ENCODE peak calls at places on chromosomes 3 and 15, in ten cellular contexts. E is Peyer's patch, Y is transverse colon, C is lower leg skin, B is tibial nerve, N is heart left ventricle, M is IMR-90, S is spleen, J is A549, W is esophagus squamous epithelium. U is an unnamed sample.

GRCh38 chr3:115217678-115218451 is 70.8 kb upstream of the ZBTB20 start:
- DNase-seq in J (peak), Y (peak), M (peak), E (no peak), C (no peak), W (no peak), B (peak), N (no peak), S (no peak), U (peak)

GRCh38 chr3:32814371-32814770 is 3.4 kb upstream of the TRIM71 start:
- DNase-seq in W (no peak), Y (no peak), C (no peak), E (no peak), N (no peak), S (no peak), J (no peak), B (no peak), M (no peak), U (no peak)

GRCh38 chr15:49135893-49136292 is 19.5 kb downstream of the COPS2 start:
- DNase-seq in C (no peak), S (no peak), E (no peak), B (no peak), M (peak), J (peak), Y (no peak), W (no peak), N (no peak), U (no peak)

GRCh38 chr15:65346856-65347598 is 30.8 kb downstream of the IGDCC3 start:
- DNase-seq in B (no peak), W (no peak), S (peak), Y (no peak), E (no peak), J (no peak), C (no peak), N (no peak), M (no peak), U (no peak)

GRCh38 chr3:90015688-90016356 is 908.4 kb downstream of the EPHA3 start:
- DNase-seq in C (no peak), W (no peak), M (peak), E (no peak), N (no peak), Y (no peak), J (no peak), B (no peak), S (no peak), U (no peak)

GRCh38 chr3:11832964-11833621 is 13.6 kb downstream of the TAMM41 start:
- DNase-seq in E (no peak), M (no peak), Y (no peak), C (no peak), W (no peak), J (no peak), N (no peak), B (peak), S (no peak), U (no peak)

GRCh38 chr3:53091011-53091410 is 39.2 kb downstream of the RFT1 start:
- DNase-seq in N (no peak), E (no peak), Y (no peak), C (no peak), S (peak), B (no peak), M (no peak), J (no peak), W (no peak), U (no peak)

GRCh38 chr3:10289785-10290355 is 2.9 kb downstream of the GHRL start:
- DNase-seq in N (no peak), S (no peak), C (no peak), M (no peak), J (no peak), Y (no peak), E (no peak), W (no peak), B (no peak), U (no peak)

GRCh38 chr15:70375586-70375985 is 277.9 kb upstream of the TLE3 start:
- DNase-seq in Y (no peak), W (no peak), M (no peak), N (no peak), B (no peak), S (peak), J (no peak), E (no peak), C (no peak), U (no peak)

DNA sequence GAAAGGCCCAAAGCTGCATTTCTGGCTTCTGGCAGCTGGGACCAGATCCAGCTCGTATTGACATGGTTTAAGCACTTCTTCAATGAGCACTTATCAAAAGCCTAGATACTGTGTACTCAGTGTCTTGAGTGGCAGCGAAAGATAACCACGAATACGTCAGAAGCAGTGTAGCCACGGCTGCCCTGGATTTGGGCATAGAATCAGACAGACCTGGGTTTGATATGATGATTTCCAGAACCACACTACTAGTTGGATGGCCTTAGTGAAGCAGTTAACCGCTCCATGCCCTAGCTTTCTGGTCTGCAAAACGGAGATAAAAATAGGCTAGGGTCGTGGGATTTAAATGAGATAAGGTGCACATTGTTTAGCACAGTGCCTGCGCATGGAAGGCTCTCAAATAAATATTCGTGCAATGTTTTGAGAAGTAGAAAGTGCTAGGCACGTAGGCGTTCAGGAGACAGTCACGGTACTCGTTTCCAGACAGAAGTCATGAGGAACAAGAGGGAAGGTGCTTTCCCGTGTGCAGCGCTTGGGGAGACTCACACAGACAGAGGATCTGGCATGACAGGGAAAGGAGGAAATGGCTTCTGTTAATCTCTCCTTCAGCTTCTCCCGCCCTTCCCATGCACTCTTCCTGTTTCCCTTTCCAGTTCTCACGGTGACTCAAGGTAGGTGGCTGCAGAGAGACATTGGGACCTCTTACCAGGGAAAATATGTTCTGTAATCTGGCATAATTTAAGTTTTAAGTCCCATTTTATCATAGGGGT is 70.3 kb downstream of the CCNL1 start:
- DNase-seq in C (peak), E (peak), Y (peak), M (peak), J (peak), N (no peak), W (no peak), S (no peak), B (peak), U (no peak)
- TF ChIP-seq POLR2A in C (no peak), E (peak), Y (peak), M (no peak), J (no peak), N (no peak), W (no peak), S (no peak), B (no peak), U (no peak)

GRCh38 chr3:61253756-61254155 is 2.5 kb upstream of the FHIT start:
- DNase-seq in W (no peak), S (no peak), J (no peak), M (no peak), E (no peak), C (no peak), Y (no peak), N (no peak), B (no peak), U (no peak)

GRCh38 chr3:61248496-61248895 is 2.8 kb downstream of the FHIT start:
- DNase-seq in M (no peak), C (no peak), W (no peak), Y (no peak), S (no peak), N (no peak), B (no peak), E (no peak), J (no peak), U (no peak)

GRCh38 chr3:61252836-61253235 is 1.6 kb upstream of the FHIT start:
- DNase-seq in E (no peak), W (no peak), Y (no peak), C (no peak), M (no peak), N (no peak), S (no peak), J (no peak), B (no peak), U (no peak)

GRCh38 chr3:61250784-61251173 is 473 bp downstream of the FHIT start:
- DNase-seq in J (peak), N (peak), E (peak), B (peak), C (peak), W (peak), S (no peak), M (no peak), Y (peak), U (peak)

DNA sequence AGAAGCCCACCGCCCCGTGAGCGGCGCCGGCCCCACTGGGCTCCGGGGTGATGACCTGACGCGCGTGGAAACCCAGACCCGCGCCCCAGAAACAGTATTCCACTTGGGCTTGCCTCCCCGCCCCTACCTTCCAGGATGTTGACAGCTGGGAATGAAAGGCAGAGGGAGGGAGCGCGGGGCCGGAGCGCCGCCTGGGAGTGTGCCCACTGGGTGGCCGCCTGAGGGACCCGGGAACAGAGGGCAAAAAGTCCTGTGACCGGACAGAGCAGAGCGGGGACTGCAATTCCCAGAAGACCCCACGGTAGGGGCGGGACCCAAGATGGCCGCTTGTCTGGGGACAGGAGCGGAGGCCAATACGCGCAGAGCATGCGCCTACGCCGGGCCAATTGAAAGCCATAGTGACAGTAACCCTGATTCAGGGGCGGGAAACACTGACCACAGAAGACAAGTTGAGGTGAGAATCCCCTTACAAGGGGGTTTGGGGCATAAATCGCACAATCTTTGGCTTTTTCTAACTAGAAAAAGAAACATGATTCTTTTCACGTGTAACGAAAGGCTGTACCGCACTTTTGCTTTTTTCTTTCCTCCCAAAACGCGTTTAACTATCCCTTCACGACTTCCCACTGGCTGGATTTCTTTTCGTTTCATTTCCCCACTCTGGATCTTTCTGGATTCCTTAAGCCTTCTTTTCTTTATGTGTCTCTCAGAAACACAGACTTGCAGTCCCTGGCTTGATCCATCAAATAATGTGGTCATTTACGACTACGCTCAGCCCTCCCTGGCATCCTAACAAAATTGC is at the start of gene FHIT:
- DNase-seq in B (peak), Y (peak), N (peak), S (peak), W (peak), M (peak), C (peak), E (peak), J (peak), U (peak)
- TF ChIP-seq POLR2A in B (peak), Y (peak), N (no peak), S (no peak), W (no peak), M (no peak), C (no peak), E (peak), J (no peak), U (peak)

DNA sequence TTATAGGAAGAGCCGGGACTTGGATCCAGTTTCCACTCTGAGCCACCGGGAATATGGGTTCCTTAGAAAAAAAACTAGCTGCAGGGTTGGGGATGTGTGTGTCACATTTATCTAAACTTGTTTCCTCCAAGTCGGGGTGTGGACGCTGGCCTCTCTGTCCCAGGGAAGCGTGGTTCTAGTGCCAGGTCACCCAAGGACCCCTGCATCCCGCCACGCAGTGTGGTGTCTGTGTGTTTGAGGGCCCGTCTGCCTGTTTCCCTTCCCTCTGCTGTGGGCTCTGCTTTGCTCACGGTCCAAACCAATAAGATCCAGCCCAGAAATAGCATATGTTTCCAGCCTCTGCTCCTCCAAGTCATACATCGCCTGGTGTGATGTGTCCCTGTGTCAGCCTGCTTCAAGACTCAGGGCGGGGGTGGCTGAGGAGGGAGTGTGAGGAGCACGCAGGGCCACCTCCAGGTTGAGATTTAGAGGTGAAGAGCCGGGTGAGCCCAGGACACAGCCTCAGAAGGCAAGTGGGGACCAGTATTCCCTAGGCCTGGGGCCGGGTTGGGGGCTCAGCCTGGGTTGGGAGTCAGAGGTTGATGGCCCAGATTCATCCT is 21.9 kb upstream of the RPL29 start:
- DNase-seq in Y (no peak), J (no peak), C (no peak), E (no peak), M (no peak), B (no peak), S (no peak), N (no peak), W (no peak), U (no peak)
- TF ChIP-seq POLR2A in Y (no peak), J (no peak), C (no peak), E (no peak), M (no peak), B (no peak), S (no peak), N (no peak), W (no peak), U (no peak)

GRCh38 chr15:40291088-40291574 is 8.3 kb upstream of the ANKRD63 start:
- DNase-seq in E (no peak), Y (peak), C (no peak), N (no peak), W (no peak), B (no peak), S (peak), M (peak), J (peak), U (no peak)
- TF ChIP-seq POLR2A in E (no peak), Y (no peak), C (no peak), N (no peak), W (no peak), B (no peak), S (no peak), M (no peak), J (no peak), U (no peak)

DNA sequence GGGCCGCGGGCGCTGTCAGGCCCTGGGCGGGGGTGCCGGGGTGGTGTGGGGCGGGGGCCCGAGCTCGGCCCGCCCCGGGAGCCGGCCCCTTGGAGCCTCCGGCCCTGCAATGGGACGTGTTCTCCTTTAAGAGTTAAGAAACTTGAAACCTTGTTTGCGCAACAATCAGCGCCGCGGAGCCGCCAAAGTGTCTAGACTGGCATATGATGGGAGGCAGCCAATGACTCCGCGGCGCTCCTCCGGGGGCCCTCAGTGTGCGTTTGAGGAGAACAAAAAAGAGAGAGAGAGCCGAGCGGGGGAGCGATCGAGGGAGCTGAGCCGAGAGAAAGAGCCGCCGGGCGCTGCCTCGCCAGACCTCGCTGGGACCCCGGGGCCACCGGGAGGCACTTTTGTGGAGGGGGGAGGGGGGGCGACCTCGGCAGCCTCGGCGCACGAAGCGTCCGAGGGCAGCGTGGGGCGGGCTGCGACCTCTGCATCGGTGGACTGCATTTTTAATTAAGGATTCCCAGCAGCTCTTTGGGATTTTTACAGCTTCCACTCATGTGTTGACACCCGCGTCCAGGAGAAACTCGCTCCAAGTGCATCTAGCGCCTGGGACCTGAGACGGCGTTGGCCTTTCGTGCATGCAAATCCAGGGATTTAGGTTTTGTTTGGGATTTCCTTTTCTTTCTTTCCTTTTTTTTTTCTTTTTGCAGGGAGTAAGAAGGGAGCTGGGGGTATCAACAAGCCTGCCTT is at the start of gene SMAD6:
- DNase-seq in J (peak), M (peak), C (peak), W (peak), Y (peak), B (peak), E (peak), N (peak), S (peak), U (peak)
- TF ChIP-seq POLR2A in J (peak), M (peak), C (no peak), W (no peak), Y (peak), B (peak), E (peak), N (no peak), S (no peak), U (peak)

GRCh38 chr15:75202251-75203016 is 752 bp downstream of the C15orf39 start:
- DNase-seq in W (peak), N (peak), Y (peak), C (peak), J (peak), E (peak), S (peak), B (peak), M (peak), U (peak)
- TF ChIP-seq POLR2A in W (no peak), N (no peak), Y (peak), C (no peak), J (no peak), E (peak), S (no peak), B (peak), M (peak), U (no peak)

DNA sequence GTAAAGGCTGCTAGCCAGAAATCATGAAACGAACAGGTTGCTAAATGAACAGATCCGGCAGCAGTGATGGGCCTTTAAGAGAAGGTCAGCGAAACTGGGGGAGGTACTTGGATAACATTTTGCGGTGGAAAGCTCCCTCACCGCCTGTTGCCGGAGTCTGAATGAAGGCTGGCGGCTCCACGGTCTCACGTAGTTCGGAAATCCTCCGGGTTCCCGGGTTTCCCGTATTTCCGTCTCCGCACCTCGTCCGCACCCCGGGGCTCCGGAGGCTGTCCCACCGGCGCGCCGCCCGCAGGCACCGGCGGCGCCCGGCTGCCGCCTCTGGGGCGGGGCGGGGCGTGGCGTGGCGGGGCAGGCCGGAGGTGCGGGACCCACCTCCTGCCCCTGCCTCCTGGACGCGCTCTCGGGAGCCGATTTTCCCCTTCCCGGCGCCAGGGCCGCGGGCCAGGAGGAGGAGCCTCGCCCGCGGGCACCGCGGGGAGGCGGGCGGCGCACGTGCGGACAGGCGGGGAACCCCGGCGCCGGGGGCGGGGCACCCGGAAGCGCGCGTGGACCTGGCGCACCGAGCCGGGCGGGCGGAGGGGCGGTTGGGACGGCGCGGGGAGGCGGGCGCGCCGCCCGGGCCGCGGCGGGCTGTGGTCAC is at the start of gene ZDHHC23:
- DNase-seq in B (peak), E (peak), M (peak), S (peak), J (peak), N (peak), C (peak), W (no peak), Y (peak), U (peak)
- TF ChIP-seq POLR2A in B (peak), E (no peak), M (no peak), S (no peak), J (peak), N (no peak), C (no peak), W (no peak), Y (peak), U (no peak)

GRCh38 chr3:134839422-134839821 is 44.4 kb downstream of the EPHB1 start:
- DNase-seq in Y (no peak), S (no peak), C (no peak), J (no peak), M (no peak), B (no peak), E (no peak), W (no peak), N (no peak), U (no peak)

GRCh38 chr3:134833453-134834163 is 38.5 kb downstream of the EPHB1 start:
- DNase-seq in M (no peak), J (no peak), S (no peak), E (no peak), Y (no peak), W (no peak), N (no peak), C (no peak), B (no peak), U (no peak)

GRCh38 chr3:134839990-134840389 is 44.9 kb downstream of the EPHB1 start:
- DNase-seq in J (no peak), W (no peak), M (no peak), S (no peak), Y (no peak), C (no peak), E (no peak), B (peak), N (no peak), U (no peak)

GRCh38 chr3:134838599-134838998 is 43.5 kb downstream of the EPHB1 start:
- DNase-seq in N (no peak), S (no peak), W (no peak), Y (no peak), C (no peak), J (no peak), B (no peak), M (no peak), E (no peak), U (peak)

GRCh38 chr3:134836921-134837320 is 41.9 kb downstream of the EPHB1 start:
- DNase-seq in N (no peak), B (no peak), Y (no peak), J (no peak), C (no peak), S (no peak), W (no peak), E (no peak), M (no peak), U (no peak)
- TF ChIP-seq POLR2A in N (no peak), B (no peak), Y (no peak), J (no peak), C (no peak), S (no peak), W (no peak), E (no peak), M (no peak), U (no peak)